ENCODE peak calls at places on chromosome 22, in ten cellular contexts. One of them, this sample, is unnamed.

GRCh38 chr22:29883831-29884139 is 811 bp downstream of the MTMR3 start:
- DNase-seq in stimulated activated naive CD4-positive, alpha-beta T cell: no peak
- DNase-seq in right cardiac atrium: no peak
- DNase-seq in M059J: no peak
- DNase-seq in pulmonary artery endothelial cell: no peak
- DNase-seq in H54: no peak
- DNase-seq in OCI-M1: no peak
- DNase-seq in stomach: no peak
- DNase-seq in substantia nigra: no peak
- DNase-seq in stimulated activated CD8-positive, alpha-beta memory T cell treated with anti-CD3 and anti-CD28 coated beads, Interleukin-7, amount 100 ng/mL, for 48 hours: no peak
- DNase-seq in this sample: no peak

GRCh38 chr22:19974233-19974861 is 32.7 kb upstream of the TXNRD2 start:
- DNase-seq in OCI-M1: peak
- DNase-seq in right cardiac atrium: peak
- DNase-seq in stomach: peak
- DNase-seq in H54: peak
- DNase-seq in pulmonary artery endothelial cell: peak
- DNase-seq in substantia nigra: no peak
- DNase-seq in stimulated activated naive CD4-positive, alpha-beta T cell: no peak
- DNase-seq in stimulated activated CD8-positive, alpha-beta memory T cell treated with anti-CD3 and anti-CD28 coated beads, Interleukin-7, amount 100 ng/mL, for 48 hours: no peak
- DNase-seq in M059J: peak
- DNase-seq in this sample: no peak

GRCh38 chr22:50569896-50570535 is 7.3 kb upstream of the SYCE3 start:
- DNase-seq in H54: no peak
- DNase-seq in stimulated activated naive CD4-positive, alpha-beta T cell: no peak
- DNase-seq in OCI-M1: no peak
- DNase-seq in M059J: no peak
- DNase-seq in substantia nigra: no peak
- DNase-seq in stimulated activated CD8-positive, alpha-beta memory T cell treated with anti-CD3 and anti-CD28 coated beads, Interleukin-7, amount 100 ng/mL, for 48 hours: no peak
- DNase-seq in pulmonary artery endothelial cell: no peak
- DNase-seq in stomach: no peak
- DNase-seq in right cardiac atrium: no peak
- DNase-seq in this sample: no peak

GRCh38 chr22:43272301-43272700 is 70.9 kb downstream of the SCUBE1 start:
- DNase-seq in H54: no peak
- DNase-seq in OCI-M1: no peak
- DNase-seq in stimulated activated CD8-positive, alpha-beta memory T cell treated with anti-CD3 and anti-CD28 coated beads, Interleukin-7, amount 100 ng/mL, for 48 hours: no peak
- DNase-seq in right cardiac atrium: no peak
- DNase-seq in pulmonary artery endothelial cell: no peak
- DNase-seq in substantia nigra: no peak
- DNase-seq in M059J: no peak
- DNase-seq in stimulated activated naive CD4-positive, alpha-beta T cell: no peak
- DNase-seq in stomach: no peak
- DNase-seq in this sample: no peak

GRCh38 chr22:18954333-18954732 is 18.2 kb upstream of the PRODH start:
- DNase-seq in M059J: peak
- DNase-seq in stimulated activated CD8-positive, alpha-beta memory T cell treated with anti-CD3 and anti-CD28 coated beads, Interleukin-7, amount 100 ng/mL, for 48 hours: peak
- DNase-seq in OCI-M1: peak
- DNase-seq in pulmonary artery endothelial cell: no peak
- DNase-seq in stimulated activated naive CD4-positive, alpha-beta T cell: peak
- DNase-seq in stomach: peak
- DNase-seq in substantia nigra: no peak
- DNase-seq in right cardiac atrium: peak
- DNase-seq in H54: peak
- DNase-seq in this sample: peak

GRCh38 chr22:41966607-41967240 is 2.5 kb upstream of the SEPTIN3 start:
- DNase-seq in right cardiac atrium: no peak
- DNase-seq in stimulated activated naive CD4-positive, alpha-beta T cell: no peak
- DNase-seq in pulmonary artery endothelial cell: peak
- DNase-seq in OCI-M1: peak
- DNase-seq in H54: no peak
- DNase-seq in M059J: peak
- DNase-seq in stimulated activated CD8-positive, alpha-beta memory T cell treated with anti-CD3 and anti-CD28 coated beads, Interleukin-7, amount 100 ng/mL, for 48 hours: no peak
- DNase-seq in stomach: peak
- DNase-seq in substantia nigra: no peak
- DNase-seq in this sample: peak

GRCh38 chr22:37464181-37464580 is 22.0 kb downstream of the MFNG start:
- DNase-seq in pulmonary artery endothelial cell: no peak
- DNase-seq in H54: no peak
- DNase-seq in M059J: no peak
- DNase-seq in stimulated activated CD8-positive, alpha-beta memory T cell treated with anti-CD3 and anti-CD28 coated beads, Interleukin-7, amount 100 ng/mL, for 48 hours: no peak
- DNase-seq in substantia nigra: no peak
- DNase-seq in stimulated activated naive CD4-positive, alpha-beta T cell: no peak
- DNase-seq in stomach: no peak
- DNase-seq in OCI-M1: no peak
- DNase-seq in right cardiac atrium: no peak
- DNase-seq in this sample: no peak

GRCh38 chr22:46055176-46055850 is 78.4 kb upstream of the WNT7B start:
- DNase-seq in stimulated activated CD8-positive, alpha-beta memory T cell treated with anti-CD3 and anti-CD28 coated beads, Interleukin-7, amount 100 ng/mL, for 48 hours: no peak
- DNase-seq in stomach: peak
- DNase-seq in substantia nigra: no peak
- DNase-seq in stimulated activated naive CD4-positive, alpha-beta T cell: no peak
- DNase-seq in right cardiac atrium: peak
- DNase-seq in M059J: peak
- DNase-seq in H54: no peak
- DNase-seq in OCI-M1: peak
- DNase-seq in pulmonary artery endothelial cell: no peak
- DNase-seq in this sample: no peak

GRCh38 chr22:38041760-38042584 is 15.2 kb upstream of the PICK1 start:
- DNase-seq in substantia nigra: no peak
- DNase-seq in M059J: no peak
- DNase-seq in right cardiac atrium: no peak
- DNase-seq in H54: no peak
- DNase-seq in stimulated activated CD8-positive, alpha-beta memory T cell treated with anti-CD3 and anti-CD28 coated beads, Interleukin-7, amount 100 ng/mL, for 48 hours: no peak
- DNase-seq in stomach: no peak
- DNase-seq in pulmonary artery endothelial cell: no peak
- DNase-seq in OCI-M1: no peak
- DNase-seq in stimulated activated naive CD4-positive, alpha-beta T cell: no peak
- DNase-seq in this sample: no peak

GRCh38 chr22:48098936-48099245 is 1336.4 kb downstream of the TBC1D22A start:
- DNase-seq in stimulated activated CD8-positive, alpha-beta memory T cell treated with anti-CD3 and anti-CD28 coated beads, Interleukin-7, amount 100 ng/mL, for 48 hours: no peak
- DNase-seq in right cardiac atrium: no peak
- DNase-seq in stimulated activated naive CD4-positive, alpha-beta T cell: no peak
- DNase-seq in stomach: no peak
- DNase-seq in M059J: no peak
- DNase-seq in substantia nigra: no peak
- DNase-seq in pulmonary artery endothelial cell: no peak
- DNase-seq in H54: no peak
- DNase-seq in OCI-M1: no peak
- DNase-seq in this sample: no peak

GRCh38 chr22:49928571-49929552 is 10.4 kb downstream of the CRELD2 start:
- DNase-seq in right cardiac atrium: no peak
- DNase-seq in H54: no peak
- DNase-seq in stimulated activated CD8-positive, alpha-beta memory T cell treated with anti-CD3 and anti-CD28 coated beads, Interleukin-7, amount 100 ng/mL, for 48 hours: no peak
- DNase-seq in substantia nigra: no peak
- DNase-seq in pulmonary artery endothelial cell: no peak
- DNase-seq in M059J: no peak
- DNase-seq in stimulated activated naive CD4-positive, alpha-beta T cell: no peak
- DNase-seq in stomach: no peak
- DNase-seq in OCI-M1: no peak
- DNase-seq in this sample: no peak

GRCh38 chr22:43532301-43533050 is 120.7 kb downstream of the MPPED1 start:
- DNase-seq in M059J: no peak
- DNase-seq in substantia nigra: no peak
- DNase-seq in stomach: no peak
- DNase-seq in pulmonary artery endothelial cell: no peak
- DNase-seq in right cardiac atrium: no peak
- DNase-seq in H54: no peak
- DNase-seq in stimulated activated CD8-positive, alpha-beta memory T cell treated with anti-CD3 and anti-CD28 coated beads, Interleukin-7, amount 100 ng/mL, for 48 hours: no peak
- DNase-seq in OCI-M1: no peak
- DNase-seq in stimulated activated naive CD4-positive, alpha-beta T cell: no peak
- DNase-seq in this sample: no peak

GRCh38 chr22:39995346-39996252 is 845 bp downstream of the FAM83F start:
- DNase-seq in OCI-M1: no peak
- DNase-seq in stimulated activated naive CD4-positive, alpha-beta T cell: no peak
- DNase-seq in M059J: no peak
- DNase-seq in right cardiac atrium: no peak
- DNase-seq in stimulated activated CD8-positive, alpha-beta memory T cell treated with anti-CD3 and anti-CD28 coated beads, Interleukin-7, amount 100 ng/mL, for 48 hours: no peak
- DNase-seq in substantia nigra: no peak
- DNase-seq in pulmonary artery endothelial cell: no peak
- DNase-seq in H54: no peak
- DNase-seq in stomach: peak
- DNase-seq in this sample: no peak

GRCh38 chr22:49589811-49590210 is 237.9 kb downstream of the BRD1 start:
- DNase-seq in H54: no peak
- DNase-seq in stimulated activated naive CD4-positive, alpha-beta T cell: no peak
- DNase-seq in substantia nigra: no peak
- DNase-seq in stimulated activated CD8-positive, alpha-beta memory T cell treated with anti-CD3 and anti-CD28 coated beads, Interleukin-7, amount 100 ng/mL, for 48 hours: no peak
- DNase-seq in right cardiac atrium: no peak
- DNase-seq in OCI-M1: no peak
- DNase-seq in stomach: no peak
- DNase-seq in M059J: no peak
- DNase-seq in pulmonary artery endothelial cell: no peak
- DNase-seq in this sample: no peak

GRCh38 chr22:27487600-27488450 is 313.7 kb downstream of the MN1 start:
- DNase-seq in OCI-M1: no peak
- DNase-seq in M059J: peak
- DNase-seq in stimulated activated naive CD4-positive, alpha-beta T cell: no peak
- DNase-seq in substantia nigra: no peak
- DNase-seq in stimulated activated CD8-positive, alpha-beta memory T cell treated with anti-CD3 and anti-CD28 coated beads, Interleukin-7, amount 100 ng/mL, for 48 hours: no peak
- DNase-seq in H54: no peak
- DNase-seq in pulmonary artery endothelial cell: no peak
- DNase-seq in right cardiac atrium: no peak
- DNase-seq in stomach: no peak
- DNase-seq in this sample: no peak

GRCh38 chr22:25824828-25825474 is 83.0 kb downstream of the MYO18B start:
- DNase-seq in M059J: no peak
- DNase-seq in stimulated activated CD8-positive, alpha-beta memory T cell treated with anti-CD3 and anti-CD28 coated beads, Interleukin-7, amount 100 ng/mL, for 48 hours: no peak
- DNase-seq in H54: no peak
- DNase-seq in substantia nigra: no peak
- DNase-seq in right cardiac atrium: no peak
- DNase-seq in pulmonary artery endothelial cell: no peak
- DNase-seq in OCI-M1: no peak
- DNase-seq in stomach: no peak
- DNase-seq in stimulated activated naive CD4-positive, alpha-beta T cell: no peak
- DNase-seq in this sample: no peak

GRCh38 chr22:23250424-23251363 is 70.4 kb downstream of the BCR start:
- DNase-seq in M059J: no peak
- DNase-seq in stimulated activated CD8-positive, alpha-beta memory T cell treated with anti-CD3 and anti-CD28 coated beads, Interleukin-7, amount 100 ng/mL, for 48 hours: no peak
- DNase-seq in H54: no peak
- DNase-seq in OCI-M1: no peak
- DNase-seq in stomach: no peak
- DNase-seq in right cardiac atrium: no peak
- DNase-seq in substantia nigra: no peak
- DNase-seq in stimulated activated naive CD4-positive, alpha-beta T cell: no peak
- DNase-seq in pulmonary artery endothelial cell: no peak
- DNase-seq in this sample: no peak

GRCh38 chr22:45120931-45121330 is 42.8 kb upstream of the NUP50 start:
- DNase-seq in H54: no peak
- DNase-seq in stomach: no peak
- DNase-seq in M059J: peak
- DNase-seq in right cardiac atrium: no peak
- DNase-seq in pulmonary artery endothelial cell: no peak
- DNase-seq in substantia nigra: no peak
- DNase-seq in stimulated activated CD8-positive, alpha-beta memory T cell treated with anti-CD3 and anti-CD28 coated beads, Interleukin-7, amount 100 ng/mL, for 48 hours: no peak
- DNase-seq in stimulated activated naive CD4-positive, alpha-beta T cell: no peak
- DNase-seq in OCI-M1: no peak
- DNase-seq in this sample: no peak

GRCh38 chr22:31343235-31344191 is 2.6 kb downstream of the PATZ1 start:
- DNase-seq in H54: no peak
- DNase-seq in OCI-M1: peak
- DNase-seq in stomach: peak
- DNase-seq in right cardiac atrium: peak
- DNase-seq in stimulated activated CD8-positive, alpha-beta memory T cell treated with anti-CD3 and anti-CD28 coated beads, Interleukin-7, amount 100 ng/mL, for 48 hours: no peak
- DNase-seq in pulmonary artery endothelial cell: no peak
- DNase-seq in M059J: no peak
- DNase-seq in substantia nigra: no peak
- DNase-seq in stimulated activated naive CD4-positive, alpha-beta T cell: no peak
- DNase-seq in this sample: peak

GRCh38 chr22:48705159-48705916 is 1122.3 kb downstream of the BRD1 start:
- DNase-seq in H54: no peak
- DNase-seq in pulmonary artery endothelial cell: no peak
- DNase-seq in stomach: no peak
- DNase-seq in M059J: no peak
- DNase-seq in stimulated activated naive CD4-positive, alpha-beta T cell: no peak
- DNase-seq in stimulated activated CD8-positive, alpha-beta memory T cell treated with anti-CD3 and anti-CD28 coated beads, Interleukin-7, amount 100 ng/mL, for 48 hours: no peak
- DNase-seq in OCI-M1: no peak
- DNase-seq in right cardiac atrium: no peak
- DNase-seq in substantia nigra: no peak
- DNase-seq in this sample: no peak

GRCh38 chr22:44576311-44577260 is 78.6 kb upstream of the RTL6 start:
- DNase-seq in M059J: no peak
- DNase-seq in stimulated activated naive CD4-positive, alpha-beta T cell: no peak
- DNase-seq in OCI-M1: no peak
- DNase-seq in pulmonary artery endothelial cell: no peak
- DNase-seq in stomach: no peak
- DNase-seq in right cardiac atrium: no peak
- DNase-seq in stimulated activated CD8-positive, alpha-beta memory T cell treated with anti-CD3 and anti-CD28 coated beads, Interleukin-7, amount 100 ng/mL, for 48 hours: no peak
- DNase-seq in H54: no peak
- DNase-seq in substantia nigra: no peak
- DNase-seq in this sample: no peak

GRCh38 chr22:49789289-49790141 is 38.2 kb downstream of the BRD1 start:
- DNase-seq in substantia nigra: no peak
- DNase-seq in H54: no peak
- DNase-seq in stomach: no peak
- DNase-seq in stimulated activated naive CD4-positive, alpha-beta T cell: peak
- DNase-seq in right cardiac atrium: peak
- DNase-seq in pulmonary artery endothelial cell: no peak
- DNase-seq in OCI-M1: no peak
- DNase-seq in stimulated activated CD8-positive, alpha-beta memory T cell treated with anti-CD3 and anti-CD28 coated beads, Interleukin-7, amount 100 ng/mL, for 48 hours: no peak
- DNase-seq in M059J: no peak
- DNase-seq in this sample: peak

GRCh38 chr22:36009085-36009484 is 19.5 kb downstream of the RBFOX2 start:
- DNase-seq in stimulated activated CD8-positive, alpha-beta memory T cell treated with anti-CD3 and anti-CD28 coated beads, Interleukin-7, amount 100 ng/mL, for 48 hours: no peak
- DNase-seq in stimulated activated naive CD4-positive, alpha-beta T cell: no peak
- DNase-seq in H54: no peak
- DNase-seq in OCI-M1: no peak
- DNase-seq in stomach: no peak
- DNase-seq in pulmonary artery endothelial cell: no peak
- DNase-seq in substantia nigra: no peak
- DNase-seq in right cardiac atrium: no peak
- DNase-seq in M059J: peak
- DNase-seq in this sample: no peak

GRCh38 chr22:21703684-21704316 is 31.8 kb downstream of the YPEL1 start:
- DNase-seq in M059J: no peak
- DNase-seq in right cardiac atrium: no peak
- DNase-seq in H54: no peak
- DNase-seq in substantia nigra: no peak
- DNase-seq in pulmonary artery endothelial cell: no peak
- DNase-seq in OCI-M1: no peak
- DNase-seq in stimulated activated CD8-positive, alpha-beta memory T cell treated with anti-CD3 and anti-CD28 coated beads, Interleukin-7, amount 100 ng/mL, for 48 hours: no peak
- DNase-seq in stimulated activated naive CD4-positive, alpha-beta T cell: no peak
- DNase-seq in stomach: no peak
- DNase-seq in this sample: no peak

GRCh38 chr22:23088199-23088604 is 17.9 kb downstream of the GNAZ start:
- DNase-seq in pulmonary artery endothelial cell: no peak
- DNase-seq in right cardiac atrium: no peak
- DNase-seq in OCI-M1: no peak
- DNase-seq in M059J: no peak
- DNase-seq in stomach: peak
- DNase-seq in H54: no peak
- DNase-seq in stimulated activated CD8-positive, alpha-beta memory T cell treated with anti-CD3 and anti-CD28 coated beads, Interleukin-7, amount 100 ng/mL, for 48 hours: no peak
- DNase-seq in substantia nigra: no peak
- DNase-seq in stimulated activated naive CD4-positive, alpha-beta T cell: no peak
- DNase-seq in this sample: no peak

GRCh38 chr22:48477031-48477721 is 1350.5 kb downstream of the BRD1 start:
- DNase-seq in M059J: no peak
- DNase-seq in stimulated activated CD8-positive, alpha-beta memory T cell treated with anti-CD3 and anti-CD28 coated beads, Interleukin-7, amount 100 ng/mL, for 48 hours: no peak
- DNase-seq in H54: no peak
- DNase-seq in stimulated activated naive CD4-positive, alpha-beta T cell: no peak
- DNase-seq in right cardiac atrium: peak
- DNase-seq in stomach: peak
- DNase-seq in pulmonary artery endothelial cell: no peak
- DNase-seq in OCI-M1: no peak
- DNase-seq in substantia nigra: no peak
- DNase-seq in this sample: peak

GRCh38 chr22:20751185-20751851 is 22.6 kb upstream of the SERPIND1 start:
- DNase-seq in stimulated activated CD8-positive, alpha-beta memory T cell treated with anti-CD3 and anti-CD28 coated beads, Interleukin-7, amount 100 ng/mL, for 48 hours: no peak
- DNase-seq in M059J: no peak
- DNase-seq in pulmonary artery endothelial cell: no peak
- DNase-seq in substantia nigra: no peak
- DNase-seq in H54: no peak
- DNase-seq in stimulated activated naive CD4-positive, alpha-beta T cell: no peak
- DNase-seq in OCI-M1: no peak
- DNase-seq in stomach: no peak
- DNase-seq in right cardiac atrium: no peak
- DNase-seq in this sample: no peak

GRCh38 chr22:34761111-34761510 is 304.8 kb upstream of the ISX start:
- DNase-seq in right cardiac atrium: no peak
- DNase-seq in stimulated activated CD8-positive, alpha-beta memory T cell treated with anti-CD3 and anti-CD28 coated beads, Interleukin-7, amount 100 ng/mL, for 48 hours: no peak
- DNase-seq in stimulated activated naive CD4-positive, alpha-beta T cell: no peak
- DNase-seq in H54: no peak
- DNase-seq in M059J: peak
- DNase-seq in substantia nigra: no peak
- DNase-seq in pulmonary artery endothelial cell: no peak
- DNase-seq in stomach: no peak
- DNase-seq in OCI-M1: no peak
- DNase-seq in this sample: no peak